ENCODE peak calls at places on chromosomes 3 and 15, in four cellular contexts. One of them, this sample, is unnamed.

GRCh38 chr3:43390255-43390588 is 103.9 kb downstream of the SNRK start:
- DNase-seq in naive thymus-derived CD8-positive, alpha-beta T cell: no peak
- DNase-seq in AG09309: no peak
- DNase-seq in stimulated activated CD4-positive, alpha-beta T cell treated with anti-CD3 and anti-CD28 coated beads, TNF-alpha, amount 100 ng/mL, for 4 hours: no peak
- DNase-seq in this sample: no peak

GRCh38 chr15:56098230-56098899 is 105.0 kb upstream of the NEDD4 start:
- DNase-seq in naive thymus-derived CD8-positive, alpha-beta T cell: no peak
- DNase-seq in AG09309: no peak
- DNase-seq in stimulated activated CD4-positive, alpha-beta T cell treated with anti-CD3 and anti-CD28 coated beads, TNF-alpha, amount 100 ng/mL, for 4 hours: no peak
- DNase-seq in this sample: no peak

GRCh38 chr3:161915283-161915682 is 418.7 kb downstream of the OTOL1 start:
- DNase-seq in naive thymus-derived CD8-positive, alpha-beta T cell: no peak
- DNase-seq in AG09309: no peak
- DNase-seq in stimulated activated CD4-positive, alpha-beta T cell treated with anti-CD3 and anti-CD28 coated beads, TNF-alpha, amount 100 ng/mL, for 4 hours: no peak
- DNase-seq in this sample: no peak

GRCh38 chr3:155416500-155417118 is 123.1 kb upstream of the STRIT1 start:
- DNase-seq in naive thymus-derived CD8-positive, alpha-beta T cell: no peak
- DNase-seq in AG09309: no peak
- DNase-seq in stimulated activated CD4-positive, alpha-beta T cell treated with anti-CD3 and anti-CD28 coated beads, TNF-alpha, amount 100 ng/mL, for 4 hours: no peak
- DNase-seq in this sample: no peak

GRCh38 chr15:29102911-29103824 is 166.5 kb downstream of the NSMCE3 start:
- DNase-seq in naive thymus-derived CD8-positive, alpha-beta T cell: no peak
- DNase-seq in AG09309: no peak
- DNase-seq in stimulated activated CD4-positive, alpha-beta T cell treated with anti-CD3 and anti-CD28 coated beads, TNF-alpha, amount 100 ng/mL, for 4 hours: no peak
- DNase-seq in this sample: no peak

GRCh38 chr3:61730058-61730457 is 168.7 kb downstream of the PTPRG start:
- DNase-seq in naive thymus-derived CD8-positive, alpha-beta T cell: no peak
- DNase-seq in AG09309: no peak
- DNase-seq in stimulated activated CD4-positive, alpha-beta T cell treated with anti-CD3 and anti-CD28 coated beads, TNF-alpha, amount 100 ng/mL, for 4 hours: no peak
- DNase-seq in this sample: no peak

GRCh38 chr3:73546961-73547360 is 77.8 kb downstream of the PDZRN3 start:
- DNase-seq in naive thymus-derived CD8-positive, alpha-beta T cell: no peak
- DNase-seq in AG09309: peak
- DNase-seq in stimulated activated CD4-positive, alpha-beta T cell treated with anti-CD3 and anti-CD28 coated beads, TNF-alpha, amount 100 ng/mL, for 4 hours: no peak
- DNase-seq in this sample: no peak

GRCh38 chr15:96043586-96044171 is 286.8 kb upstream of the NR2F2 start:
- DNase-seq in naive thymus-derived CD8-positive, alpha-beta T cell: no peak
- DNase-seq in AG09309: no peak
- DNase-seq in stimulated activated CD4-positive, alpha-beta T cell treated with anti-CD3 and anti-CD28 coated beads, TNF-alpha, amount 100 ng/mL, for 4 hours: no peak
- DNase-seq in this sample: no peak

GRCh38 chr3:151400341-151400740 is 15.8 kb upstream of the P2RY12 start:
- DNase-seq in naive thymus-derived CD8-positive, alpha-beta T cell: no peak
- DNase-seq in AG09309: no peak
- DNase-seq in stimulated activated CD4-positive, alpha-beta T cell treated with anti-CD3 and anti-CD28 coated beads, TNF-alpha, amount 100 ng/mL, for 4 hours: no peak
- DNase-seq in this sample: no peak

GRCh38 chr3:183069086-183069485 is 30.2 kb downstream of the MCCC1 start:
- DNase-seq in naive thymus-derived CD8-positive, alpha-beta T cell: no peak
- DNase-seq in AG09309: no peak
- DNase-seq in stimulated activated CD4-positive, alpha-beta T cell treated with anti-CD3 and anti-CD28 coated beads, TNF-alpha, amount 100 ng/mL, for 4 hours: no peak
- DNase-seq in this sample: no peak

This sample was measured in NCI-H187 treated with DMSO at 0.1 percent for 48 hours.